ENCODE peak calls at places on chromosome 22, in five cellular contexts. One of them, this sample, is unnamed.

GRCh38 chr22:26364066-26365015 is 64.7 kb upstream of the ASPHD2 start:
- DNase-seq in ovary: no peak
- DNase-seq in Peyer's patch: no peak
- DNase-seq in transverse colon: peak; percentile 54
- DNase-seq in suprapubic skin: no peak
- DNase-seq in this sample: no peak

GRCh38 chr22:49340406-49340805 is 487.3 kb downstream of the BRD1 start:
- DNase-seq in ovary: peak; percentile 1
- DNase-seq in Peyer's patch: no peak
- DNase-seq in transverse colon: no peak
- DNase-seq in suprapubic skin: no peak
- DNase-seq in this sample: no peak

GRCh38 chr22:44133901-44134511 is 46.7 kb upstream of the PARVG start:
- DNase-seq in ovary: no peak
- DNase-seq in Peyer's patch: no peak
- DNase-seq in transverse colon: no peak
- DNase-seq in suprapubic skin: no peak
- DNase-seq in this sample: no peak

GRCh38 chr22:45218974-45219373 is 21.7 kb downstream of the KIAA0930 start:
- DNase-seq in ovary: no peak
- DNase-seq in Peyer's patch: no peak
- DNase-seq in transverse colon: no peak
- DNase-seq in suprapubic skin: no peak
- DNase-seq in this sample: no peak

GRCh38 chr22:43951391-43951790 is 3.9 kb upstream of the SAMM50 start:
- DNase-seq in ovary: no peak
- DNase-seq in Peyer's patch: no peak
- DNase-seq in transverse colon: no peak
- DNase-seq in suprapubic skin: no peak
- DNase-seq in this sample: no peak

GRCh38 chr22:39818050-39818449 is 75.5 kb downstream of the ENTHD1 start:
- DNase-seq in ovary: no peak
- DNase-seq in Peyer's patch: no peak
- DNase-seq in transverse colon: no peak
- DNase-seq in suprapubic skin: no peak
- DNase-seq in this sample: no peak

GRCh38 chr22:42862045-42862734 is 5.1 kb upstream of the ARFGAP3 start:
- DNase-seq in ovary: no peak
- DNase-seq in Peyer's patch: no peak
- DNase-seq in transverse colon: no peak
- DNase-seq in suprapubic skin: no peak
- DNase-seq in this sample: no peak

GRCh38 chr22:24507742-24508141 is 12.6 kb downstream of the UPB1 start:
- DNase-seq in ovary: no peak
- DNase-seq in Peyer's patch: no peak
- DNase-seq in transverse colon: no peak
- DNase-seq in suprapubic skin: no peak
- DNase-seq in this sample: no peak

GRCh38 chr22:32620992-32621391 is 146.4 kb downstream of the FBXO7 start:
- DNase-seq in ovary: no peak
- DNase-seq in Peyer's patch: no peak
- DNase-seq in transverse colon: no peak
- DNase-seq in suprapubic skin: no peak
- DNase-seq in this sample: no peak

GRCh38 chr22:27386186-27386585 is 415.4 kb downstream of the MN1 start:
- DNase-seq in ovary: no peak
- DNase-seq in Peyer's patch: no peak
- DNase-seq in transverse colon: no peak
- DNase-seq in suprapubic skin: peak; percentile 47
- DNase-seq in this sample: no peak

GRCh38 chr22:24824250-24824649 is 18.2 kb downstream of the SGSM1 start:
- DNase-seq in ovary: no peak
- DNase-seq in Peyer's patch: no peak
- DNase-seq in transverse colon: no peak
- DNase-seq in suprapubic skin: no peak
- DNase-seq in this sample: no peak

GRCh38 chr22:43884600-43885318 is 7.1 kb downstream of the PNPLA5 start:
- DNase-seq in ovary: peak; percentile 63
- DNase-seq in Peyer's patch: peak; percentile 67
- DNase-seq in transverse colon: peak; percentile 49
- DNase-seq in suprapubic skin: no peak
- DNase-seq in this sample: no peak

GRCh38 chr22:27340047-27340446 is 461.5 kb downstream of the MN1 start:
- DNase-seq in ovary: no peak
- DNase-seq in Peyer's patch: no peak
- DNase-seq in transverse colon: no peak
- DNase-seq in suprapubic skin: no peak
- DNase-seq in this sample: no peak

GRCh38 chr22:44047891-44048301 is 23.8 kb downstream of the PARVB start:
- DNase-seq in ovary: no peak
- DNase-seq in Peyer's patch: no peak
- DNase-seq in transverse colon: no peak
- DNase-seq in suprapubic skin: no peak
- DNase-seq in this sample: no peak

GRCh38 chr22:32591620-32592019 is 117.0 kb downstream of the FBXO7 start:
- DNase-seq in ovary: no peak
- DNase-seq in Peyer's patch: no peak
- DNase-seq in transverse colon: no peak
- DNase-seq in suprapubic skin: peak; percentile 44
- DNase-seq in this sample: no peak

GRCh38 chr22:27409299-27409698 is 392.3 kb downstream of the MN1 start:
- DNase-seq in ovary: no peak
- DNase-seq in Peyer's patch: no peak
- DNase-seq in transverse colon: no peak
- DNase-seq in suprapubic skin: no peak
- DNase-seq in this sample: no peak

GRCh38 chr22:45090364-45090960 is 73.3 kb upstream of the NUP50 start:
- DNase-seq in ovary: no peak
- DNase-seq in Peyer's patch: no peak
- DNase-seq in transverse colon: peak; percentile 41
- DNase-seq in suprapubic skin: no peak
- DNase-seq in this sample: no peak

GRCh38 chr22:24435861-24436351 is 8.5 kb downstream of the ADORA2A start:
- DNase-seq in ovary: no peak
- DNase-seq in Peyer's patch: peak; percentile 39
- DNase-seq in transverse colon: no peak
- DNase-seq in suprapubic skin: no peak
- DNase-seq in this sample: no peak

GRCh38 chr22:49354516-49355205 is 473.0 kb downstream of the BRD1 start:
- DNase-seq in ovary: no peak
- DNase-seq in Peyer's patch: no peak
- DNase-seq in transverse colon: no peak
- DNase-seq in suprapubic skin: no peak
- DNase-seq in this sample: peak; percentile 38

GRCh38 chr22:44888491-44888941 is 121.3 kb downstream of the PHF21B start:
- DNase-seq in ovary: no peak
- DNase-seq in Peyer's patch: no peak
- DNase-seq in transverse colon: no peak
- DNase-seq in suprapubic skin: peak; percentile 71
- DNase-seq in this sample: no peak

GRCh38 chr22:27480487-27480886 is 321.1 kb downstream of the MN1 start:
- DNase-seq in ovary: no peak
- DNase-seq in Peyer's patch: no peak
- DNase-seq in transverse colon: no peak
- DNase-seq in suprapubic skin: no peak
- DNase-seq in this sample: no peak

GRCh38 chr22:38202437-38203089 is 769 bp downstream of the MAFF start:
- DNase-seq in ovary: peak; percentile 93
- DNase-seq in Peyer's patch: peak; percentile 88
- DNase-seq in transverse colon: peak; percentile 88
- DNase-seq in suprapubic skin: peak; percentile 97
- DNase-seq in this sample: peak; percentile 96

GRCh38 chr22:40728731-40729189 is 49.5 kb downstream of the MCHR1 start:
- DNase-seq in ovary: no peak
- DNase-seq in Peyer's patch: no peak
- DNase-seq in transverse colon: peak; percentile 54
- DNase-seq in suprapubic skin: no peak
- DNase-seq in this sample: no peak

GRCh38 chr22:40044870-40045834 is 50.4 kb downstream of the FAM83F start:
- DNase-seq in ovary: peak; percentile 62
- DNase-seq in Peyer's patch: peak; percentile 76
- DNase-seq in transverse colon: peak; percentile 68
- DNase-seq in suprapubic skin: no peak
- DNase-seq in this sample: peak; percentile 75

GRCh38 chr22:27231266-27231665 is 570.3 kb downstream of the MN1 start:
- DNase-seq in ovary: no peak
- DNase-seq in Peyer's patch: no peak
- DNase-seq in transverse colon: no peak
- DNase-seq in suprapubic skin: no peak
- DNase-seq in this sample: no peak

GRCh38 chr22:50136431-50137047 is 34.0 kb upstream of the PANX2 start:
- DNase-seq in ovary: no peak
- DNase-seq in Peyer's patch: no peak
- DNase-seq in transverse colon: no peak
- DNase-seq in suprapubic skin: peak; percentile 41
- DNase-seq in this sample: no peak

GRCh38 chr22:27060188-27060587 is 402.8 kb downstream of the MIAT start:
- DNase-seq in ovary: no peak
- DNase-seq in Peyer's patch: no peak
- DNase-seq in transverse colon: no peak
- DNase-seq in suprapubic skin: no peak
- DNase-seq in this sample: no peak

GRCh38 chr22:17990167-17990566 is 34.2 kb downstream of the MICAL3 start:
- DNase-seq in ovary: no peak
- DNase-seq in Peyer's patch: no peak
- DNase-seq in transverse colon: no peak
- DNase-seq in suprapubic skin: no peak
- DNase-seq in this sample: no peak

GRCh38 chr22:39234157-39234793 is 10.5 kb downstream of the PDGFB start:
- DNase-seq in ovary: no peak
- DNase-seq in Peyer's patch: no peak
- DNase-seq in transverse colon: no peak
- DNase-seq in suprapubic skin: no peak
- DNase-seq in this sample: no peak

GRCh38 chr22:42984814-42985540 is 30.0 kb downstream of the PACSIN2 start:
- DNase-seq in ovary: no peak
- DNase-seq in Peyer's patch: no peak
- DNase-seq in transverse colon: no peak
- DNase-seq in suprapubic skin: no peak
- DNase-seq in this sample: no peak

GRCh38 chr22:19941365-19942070 is at the start of the genes COMT and TXNRD2:
- DNase-seq in ovary: peak; percentile 73
- DNase-seq in Peyer's patch: peak; percentile 82
- DNase-seq in transverse colon: peak; percentile 78
- DNase-seq in suprapubic skin: no peak
- DNase-seq in this sample: no peak
- H3K27ac ChIP-seq in ovary: peak within 1 kb of the TSS; percentile 97
- H3K27ac ChIP-seq in Peyer's patch: peak within 1 kb of the TSS; percentile 86
- H3K27ac ChIP-seq in transverse colon: peak within 1 kb of the TSS; percentile 89
- H3K27ac ChIP-seq in suprapubic skin: peak within 1 kb of the TSS; percentile 95
- H3K27ac ChIP-seq in this sample: peak within 1 kb of the TSS; percentile 98

DNA sequence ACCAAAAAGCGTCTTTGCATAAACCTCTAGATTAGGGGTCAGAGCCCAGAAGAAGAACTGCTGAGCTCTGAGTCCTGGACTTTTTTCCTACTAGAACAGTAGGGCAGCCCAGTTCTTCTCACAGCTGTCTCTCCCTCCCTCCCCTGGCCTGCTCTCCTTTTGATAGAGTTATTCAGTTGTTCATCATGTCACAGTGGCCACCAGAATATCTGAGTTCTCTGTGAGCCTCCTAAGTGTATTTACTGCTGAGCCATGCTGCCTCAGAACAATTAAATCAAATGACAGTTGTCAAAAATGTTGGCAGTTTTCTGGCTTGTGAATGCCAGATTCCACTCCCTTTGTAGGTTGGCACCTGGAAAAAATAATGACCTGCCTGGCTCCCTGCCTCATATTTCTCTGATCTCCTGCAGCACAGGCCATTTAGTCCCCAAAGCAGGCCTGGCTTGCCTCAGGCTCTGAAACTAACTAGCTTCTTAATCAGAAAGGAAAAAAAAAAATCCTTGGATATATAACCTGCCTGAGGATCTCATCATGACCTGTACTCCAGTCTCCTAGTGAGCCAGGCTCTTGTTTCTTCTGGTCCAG is 377.4 kb upstream of the LARGE1 start:
- DNase-seq in ovary: no peak
- DNase-seq in Peyer's patch: no peak
- DNase-seq in transverse colon: no peak
- DNase-seq in suprapubic skin: no peak
- DNase-seq in this sample: no peak
- H3K4me1 ChIP-seq in ovary: no peaks in the 10 kb centered on the region
- H3K4me1 ChIP-seq in Peyer's patch: no peaks in the 10 kb centered on the region
- H3K4me1 ChIP-seq in transverse colon: no peaks in the 10 kb centered on the region
- H3K4me1 ChIP-seq in suprapubic skin: no peaks in the 10 kb centered on the region
- H3K4me1 ChIP-seq in this sample: no peaks in the 10 kb centered on the region

GRCh38 chr22:16774911-16775529 is 50.2 kb downstream of the XKR3 start:
- DNase-seq in ovary: no peak
- DNase-seq in Peyer's patch: no peak
- DNase-seq in transverse colon: no peak
- DNase-seq in suprapubic skin: no peak
- DNase-seq in this sample: no peak
- H3K27ac ChIP-seq in ovary: no peak overlapping the region
- H3K27ac ChIP-seq in Peyer's patch: no peak overlapping the region
- H3K27ac ChIP-seq in transverse colon: no peak overlapping the region
- H3K27ac ChIP-seq in suprapubic skin: no peak overlapping the region
- H3K27ac ChIP-seq in this sample: no peak overlapping the region

GRCh38 chr22:46969491-46969890 is 207.0 kb downstream of the TBC1D22A start:
- DNase-seq in ovary: no peak
- DNase-seq in Peyer's patch: no peak
- DNase-seq in transverse colon: no peak
- DNase-seq in suprapubic skin: no peak
- DNase-seq in this sample: no peak

GRCh38 chr22:46971141-46971775 is 208.8 kb downstream of the TBC1D22A start:
- DNase-seq in ovary: peak; percentile 60
- DNase-seq in Peyer's patch: no peak
- DNase-seq in transverse colon: no peak
- DNase-seq in suprapubic skin: no peak
- DNase-seq in this sample: no peak

GRCh38 chr22:46971776-46972150 is 209.3 kb downstream of the TBC1D22A start:
- DNase-seq in ovary: no peak
- DNase-seq in Peyer's patch: no peak
- DNase-seq in transverse colon: no peak
- DNase-seq in suprapubic skin: no peak
- DNase-seq in this sample: no peak

GRCh38 chr22:46969961-46970360 is 207.5 kb downstream of the TBC1D22A start:
- DNase-seq in ovary: no peak
- DNase-seq in Peyer's patch: no peak
- DNase-seq in transverse colon: no peak
- DNase-seq in suprapubic skin: no peak
- DNase-seq in this sample: no peak

DNA sequence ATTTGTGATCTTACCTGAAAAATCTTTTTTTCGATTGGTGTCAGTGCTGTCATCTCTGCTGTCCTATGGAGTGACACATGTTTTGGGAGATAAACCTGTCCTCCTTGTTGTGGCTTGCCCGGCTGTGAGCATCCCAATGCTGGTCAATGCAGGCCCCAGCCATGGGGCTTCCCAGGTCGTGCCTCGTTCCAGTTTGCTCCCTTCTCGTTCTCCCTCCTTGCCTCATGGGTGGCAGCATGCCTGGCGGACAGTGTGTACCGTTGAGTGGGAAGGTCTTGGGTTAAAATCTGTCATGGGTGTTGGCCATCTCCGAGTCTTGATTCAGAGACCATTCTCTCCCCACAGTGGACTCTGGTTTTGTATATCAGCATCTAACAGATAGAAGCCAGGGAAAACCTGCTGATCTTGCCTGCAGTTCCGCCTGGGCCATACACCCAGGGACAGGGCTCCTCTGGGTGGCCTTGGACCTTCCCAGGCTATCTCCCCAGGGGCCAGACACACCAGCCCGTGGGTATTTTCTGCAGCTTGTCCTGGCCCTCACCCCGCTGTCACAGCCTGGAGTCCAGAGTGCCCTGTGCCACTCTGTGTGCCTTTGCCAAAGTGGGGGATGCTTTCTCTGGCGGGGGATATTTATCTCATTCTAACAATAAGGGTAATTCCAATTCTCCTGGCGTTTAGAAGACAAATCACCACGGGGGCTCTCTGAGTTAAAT is 208.1 kb downstream of the TBC1D22A start:
- DNase-seq in ovary: no peak
- DNase-seq in Peyer's patch: no peak
- DNase-seq in transverse colon: no peak
- DNase-seq in suprapubic skin: no peak
- DNase-seq in this sample: no peak
- H3K4me1 ChIP-seq in ovary: peaks cover 8% of the 10 kb centered on the region
- H3K4me1 ChIP-seq in Peyer's patch: no peaks in the 10 kb centered on the region
- H3K4me1 ChIP-seq in transverse colon: no peaks in the 10 kb centered on the region
- H3K4me1 ChIP-seq in suprapubic skin: peaks cover 10% of the 10 kb centered on the region
- H3K4me1 ChIP-seq in this sample: no peaks in the 10 kb centered on the region